ENCODE peak calls at places on chromosomes 1 and 21, in seven cellular contexts. J is mesendoderm, K is IMR-90, M is trophoblast cell, R is H9, I is H1, C is neuronal stem cell. V is an unnamed sample.

GRCh38 chr1:41340655-41341364 is 20.4 kb upstream of the FOXO6 start:
- DNase-seq in J (peak), K (no peak), M (no peak), R (no peak), I (no peak), C (no peak), V (no peak)

GRCh38 chr1:78047631-78048030 is 1.9 kb downstream of the GIPC2 start:
- DNase-seq in J (no peak), K (no peak), M (no peak), R (no peak), I (no peak), C (no peak), V (no peak)

GRCh38 chr21:45557611-45558043 is 15.4 kb upstream of the SLC19A1 start:
- DNase-seq in J (no peak), K (no peak), M (no peak), R (no peak), I (no peak), C (no peak), V (no peak)

GRCh38 chr21:46550511-46550941 is 54.4 kb downstream of the S100B start:
- DNase-seq in J (no peak), K (no peak), M (no peak), R (no peak), I (peak), C (no peak), V (no peak)

GRCh38 chr1:153058154-153058553 is 842 bp upstream of the SPRR2A start:
- DNase-seq in J (no peak), K (no peak), M (no peak), R (no peak), I (no peak), C (no peak), V (no peak)

GRCh38 chr1:236663934-236664333 is 22.4 kb upstream of the ACTN2 start:
- DNase-seq in J (no peak), K (peak), M (peak), R (no peak), I (no peak), C (no peak), V (no peak)

GRCh38 chr21:46189213-46189958 is 5.1 kb upstream of the SPATC1L start:
- DNase-seq in J (no peak), K (peak), M (no peak), R (peak), I (no peak), C (no peak), V (peak)

GRCh38 chr1:57736940-57737339 is 313.1 kb upstream of the DAB1 start:
- DNase-seq in J (no peak), K (no peak), M (no peak), R (no peak), I (no peak), C (no peak), V (no peak)

GRCh38 chr21:26451014-26451740 is 121.9 kb downstream of the CYYR1 start:
- DNase-seq in J (no peak), K (no peak), M (no peak), R (no peak), I (no peak), C (no peak), V (peak)

GRCh38 chr1:86365890-86366289 is 30.2 kb downstream of the ODF2L start:
- DNase-seq in J (no peak), K (no peak), M (no peak), R (no peak), I (no peak), C (no peak), V (no peak)

GRCh38 chr1:81596341-81596740 is 204.4 kb upstream of the ADGRL2 start:
- DNase-seq in J (no peak), K (no peak), M (peak), R (no peak), I (no peak), C (no peak), V (no peak)

GRCh38 chr1:94095112-94095637 is 25.8 kb downstream of the ABCA4 start:
- DNase-seq in J (no peak), K (peak), M (no peak), R (no peak), I (no peak), C (no peak), V (peak)

GRCh38 chr1:178275553-178275952 is 181.6 kb downstream of the RASAL2 start:
- DNase-seq in J (peak), K (peak), M (no peak), R (no peak), I (no peak), C (no peak), V (peak)

GRCh38 chr21:28832013-28832714 is 160.5 kb downstream of the LTN1 start:
- DNase-seq in J (peak), K (peak), M (peak), R (no peak), I (no peak), C (no peak), V (peak)

GRCh38 chr1:211327341-211327921 is 798 bp downstream of the TRAF5 start:
- DNase-seq in J (peak), K (peak), M (peak), R (peak), I (no peak), C (no peak), V (peak)

GRCh38 chr1:101316276-101316675 is 79.5 kb downstream of the S1PR1 start:
- DNase-seq in J (no peak), K (no peak), M (no peak), R (no peak), I (no peak), C (peak), V (no peak)

GRCh38 chr1:89880679-89881078 is 59.8 kb downstream of the LRRC8D start:
- DNase-seq in J (no peak), K (no peak), M (no peak), R (no peak), I (no peak), C (no peak), V (no peak)

GRCh38 chr1:90509225-90510048 is 207.7 kb downstream of the BARHL2 start:
- DNase-seq in J (no peak), K (no peak), M (no peak), R (no peak), I (no peak), C (no peak), V (no peak)

GRCh38 chr1:208278638-208279037 is 34.5 kb upstream of the PLXNA2 start:
- DNase-seq in J (peak), K (no peak), M (no peak), R (no peak), I (no peak), C (no peak), V (no peak)

GRCh38 chr1:109969430-109969829 is 15.1 kb upstream of the AHCYL1 start:
- DNase-seq in J (no peak), K (peak), M (no peak), R (no peak), I (no peak), C (no peak), V (no peak)

GRCh38 chr1:98086156-98086555 is 165.3 kb upstream of the DPYD start:
- DNase-seq in J (peak), K (peak), M (no peak), R (no peak), I (no peak), C (no peak), V (peak)

GRCh38 chr1:54017979-54018378 is at the start of gene LDLRAD1:
- DNase-seq in J (no peak), K (no peak), M (no peak), R (peak), I (no peak), C (no peak), V (no peak)

GRCh38 chr1:46622341-46622740 is 5.7 kb upstream of the MOB3C start:
- DNase-seq in J (peak), K (peak), M (peak), R (peak), I (peak), C (no peak), V (peak)

GRCh38 chr1:6711174-6711573 is 9.6 kb upstream of the DNAJC11 start:
- DNase-seq in J (no peak), K (no peak), M (no peak), R (no peak), I (no peak), C (no peak), V (no peak)

GRCh38 chr21:44517175-44517899 is 22.7 kb downstream of the KRTAP10-1 start:
- DNase-seq in J (peak), K (peak), M (peak), R (peak), I (no peak), C (no peak), V (no peak)

GRCh38 chr1:160575112-160575664 is 4.1 kb downstream of the CD84 start:
- DNase-seq in J (no peak), K (no peak), M (peak), R (no peak), I (no peak), C (no peak), V (no peak)

GRCh38 chr1:40923511-40924020 is 55.9 kb upstream of the CTPS1 start:
- DNase-seq in J (no peak), K (no peak), M (no peak), R (no peak), I (no peak), C (no peak), V (no peak)

GRCh38 chr1:240831922-240832321 is 220.0 kb upstream of the GREM2 start:
- DNase-seq in J (no peak), K (no peak), M (no peak), R (no peak), I (no peak), C (no peak), V (no peak)
- H2BK120ac ChIP-seq in J (no peak), K (no peak), M (no peak), R (no peak), I (no peak), C (no peak), V (no peak)

DNA sequence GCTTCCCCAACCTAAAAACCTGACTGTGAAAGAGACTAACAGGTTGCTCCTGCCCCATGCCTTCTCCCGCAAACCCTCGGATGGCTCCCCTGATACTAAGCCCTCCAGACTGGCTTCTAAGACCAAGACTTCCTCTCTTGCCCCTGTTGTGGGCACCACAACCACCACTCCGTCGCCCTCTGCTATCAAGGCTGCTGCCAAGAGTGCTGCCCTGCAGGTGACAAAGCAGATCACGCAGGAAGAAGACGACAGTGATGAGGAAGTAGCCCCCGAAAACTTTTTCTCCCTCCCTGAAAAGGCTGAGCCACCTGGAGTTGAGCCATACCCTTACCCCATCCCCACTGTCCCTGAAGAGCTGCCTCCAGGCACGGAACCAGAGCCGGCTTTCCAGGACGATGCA is 19.3 kb downstream of the PRCC start:
- DNase-seq in J (no peak), K (no peak), M (no peak), R (no peak), I (no peak), C (no peak), V (no peak)
- H2BK5ac ChIP-seq in J (no peak), K (no peak), M (no peak), R (no peak), I (no peak), C (peak), V (no peak)

GRCh38 chr1:34865573-34865972 is 6.0 kb upstream of the SMIM12 start:
- DNase-seq in J (no peak), K (no peak), M (no peak), R (no peak), I (no peak), C (no peak), V (no peak)
- H2BK120ac ChIP-seq in J (peak), K (no peak), M (no peak), R (no peak), I (no peak), C (no peak), V (no peak)

DNA sequence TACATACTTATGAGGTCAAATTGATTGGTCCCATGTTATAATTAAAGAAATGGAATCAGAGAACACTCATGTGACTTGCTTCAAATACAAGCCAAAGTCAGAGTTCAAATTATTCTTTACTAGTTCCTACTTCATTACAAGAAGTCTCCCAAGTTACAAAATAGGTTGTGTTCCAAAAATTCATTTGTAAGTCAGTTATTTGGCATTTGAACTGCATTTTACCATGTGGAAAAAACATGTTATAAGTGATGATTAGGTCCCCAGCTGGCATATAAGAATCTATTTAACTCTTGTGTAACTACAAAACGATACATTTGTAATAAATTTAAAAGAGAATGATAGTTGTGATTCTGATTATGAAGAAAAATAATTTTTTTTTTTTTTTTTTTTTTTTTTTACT is 124.1 kb downstream of the DISP1 start:
- DNase-seq in J (no peak), K (no peak), M (no peak), R (no peak), I (no peak), C (no peak), V (no peak)
- H2BK5ac ChIP-seq in J (no peak), K (no peak), M (no peak), R (no peak), I (no peak), C (no peak), V (no peak)

DNA sequence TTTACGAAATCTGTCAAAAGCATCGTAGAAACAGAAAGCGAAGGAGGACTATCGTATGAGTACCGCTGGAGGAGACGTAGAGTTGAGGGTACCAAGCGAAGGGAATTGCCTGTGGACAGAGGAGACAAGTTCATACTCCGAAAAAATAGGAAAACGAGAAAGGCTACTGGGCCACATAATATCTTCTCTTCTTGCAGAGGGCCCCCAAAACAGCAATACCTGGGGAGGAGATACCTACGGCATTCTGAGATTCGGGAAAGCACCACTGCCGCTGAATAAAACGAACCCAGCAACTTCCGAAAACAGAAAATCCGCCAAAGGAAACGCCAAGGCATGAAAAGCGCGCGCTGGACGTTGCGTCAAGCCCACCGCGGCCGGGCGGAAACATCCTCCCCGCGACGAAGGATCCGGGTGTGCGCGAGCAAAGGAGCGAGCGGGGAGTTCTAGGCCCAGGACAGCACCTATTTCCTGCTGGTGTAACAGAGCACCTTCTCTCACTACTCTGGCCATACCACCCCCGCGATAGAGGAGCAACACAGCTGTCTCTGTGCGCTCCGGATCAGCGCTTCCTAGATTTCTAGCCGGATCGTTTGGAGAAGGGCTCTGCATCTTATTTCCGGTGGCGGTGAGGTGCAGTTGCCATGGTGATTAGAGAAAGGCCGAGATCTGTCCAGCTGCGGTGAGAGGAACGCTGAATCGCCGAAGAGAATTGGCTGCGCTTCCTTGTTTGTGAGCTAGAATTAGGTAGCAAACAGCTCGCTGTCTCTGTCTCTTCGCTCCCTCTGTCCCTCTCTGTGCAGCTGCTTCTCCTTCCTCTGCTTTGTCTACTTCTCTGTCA is at the start of the genes EFCAB7 and ITGB3BP:
- DNase-seq in J (peak), K (peak), M (peak), R (peak), I (peak), C (peak), V (peak)
- H2BK120ac ChIP-seq in J (no peak), K (peak), M (peak), R (no peak), I (no peak), C (no peak), V (peak)